ENCODE peak calls at places on chromosomes 1 and 21, in seven cellular contexts. Z, D, Q, X, V, N and I are unnamed samples.

GRCh38 chr21:25887646-25888321 is 153.0 kb downstream of the GABPA start:
- DNase-seq in Z (no peak), D (no peak), Q (no peak), X (no peak), V (no peak), N (no peak), I (no peak)

GRCh38 chr1:226019550-226019949 is 20.4 kb upstream of the SDE2 start:
- DNase-seq in Z (no peak), D (no peak), Q (no peak), X (no peak), V (no peak), N (no peak), I (no peak)

GRCh38 chr1:97424209-97424608 is 496.6 kb downstream of the DPYD start:
- DNase-seq in Z (no peak), D (no peak), Q (no peak), X (no peak), V (no peak), N (no peak), I (no peak)

GRCh38 chr1:29096255-29096896 is 27.3 kb downstream of the TMEM200B start:
- DNase-seq in Z (no peak), D (no peak), Q (no peak), X (no peak), V (no peak), N (no peak), I (peak; percentile 18)

GRCh38 chr1:117605811-117606607 is at the start of gene TENT5C:
- DNase-seq in Z (peak; percentile 98), D (peak; percentile 99), Q (peak; percentile 99), X (peak; percentile 98), V (peak; percentile 99), N (peak; percentile 96), I (peak; percentile 95)

GRCh38 chr1:33516428-33516827 is 44.0 kb downstream of the ZSCAN20 start:
- DNase-seq in Z (no peak), D (no peak), Q (no peak), X (no peak), V (no peak), N (no peak), I (no peak)

GRCh38 chr1:241837901-241838300 is 10.1 kb upstream of the EXO1 start:
- DNase-seq in Z (no peak), D (no peak), Q (no peak), X (no peak), V (no peak), N (peak; percentile 94), I (no peak)

GRCh38 chr1:79749607-79750006 is 743.1 kb upstream of the ADGRL4 start:
- DNase-seq in Z (no peak), D (no peak), Q (no peak), X (no peak), V (no peak), N (no peak), I (no peak)

GRCh38 chr1:203512830-203513578 is 19.1 kb downstream of the OPTC start:
- DNase-seq in Z (peak; percentile 56), D (no peak), Q (no peak), X (peak; percentile 69), V (no peak), N (peak; percentile 97), I (peak; percentile 26)

GRCh38 chr1:212228076-212228475 is 57.1 kb upstream of the PPP2R5A start:
- DNase-seq in Z (no peak), D (no peak), Q (no peak), X (no peak), V (no peak), N (no peak), I (no peak)

GRCh38 chr1:50605186-50605875 is 182.1 kb upstream of the DMRTA2 start:
- DNase-seq in Z (no peak), D (no peak), Q (no peak), X (no peak), V (peak; percentile 34), N (peak; percentile 55), I (peak; percentile 12)

GRCh38 chr1:205398586-205398985 is 23.3 kb downstream of the LEMD1 start:
- DNase-seq in Z (no peak), D (no peak), Q (no peak), X (no peak), V (no peak), N (no peak), I (no peak)

GRCh38 chr21:21029159-21029558 is 30.9 kb downstream of the NCAM2 start:
- DNase-seq in Z (no peak), D (no peak), Q (no peak), X (no peak), V (no peak), N (no peak), I (no peak)

GRCh38 chr21:29230541-29231275 is 68.0 kb upstream of the BACH1 start:
- DNase-seq in Z (no peak), D (no peak), Q (no peak), X (no peak), V (no peak), N (peak; percentile 85), I (no peak)

GRCh38 chr1:228904222-228904621 is 168.9 kb downstream of the RHOU start:
- DNase-seq in Z (no peak), D (no peak), Q (no peak), X (no peak), V (no peak), N (no peak), I (no peak)

GRCh38 chr1:41289196-41289595 is 47.1 kb upstream of the SCMH1 start:
- DNase-seq in Z (no peak), D (no peak), Q (no peak), X (no peak), V (no peak), N (no peak), I (no peak)

GRCh38 chr1:41285818-41286217 is 43.7 kb upstream of the SCMH1 start:
- DNase-seq in Z (no peak), D (no peak), Q (no peak), X (no peak), V (no peak), N (no peak), I (no peak)

GRCh38 chr1:41286486-41286885 is 44.4 kb upstream of the SCMH1 start:
- DNase-seq in Z (no peak), D (no peak), Q (no peak), X (no peak), V (no peak), N (no peak), I (no peak)

GRCh38 chr1:41284121-41284520 is 42.0 kb upstream of the SCMH1 start:
- DNase-seq in Z (no peak), D (no peak), Q (no peak), X (no peak), V (no peak), N (no peak), I (no peak)

DNA sequence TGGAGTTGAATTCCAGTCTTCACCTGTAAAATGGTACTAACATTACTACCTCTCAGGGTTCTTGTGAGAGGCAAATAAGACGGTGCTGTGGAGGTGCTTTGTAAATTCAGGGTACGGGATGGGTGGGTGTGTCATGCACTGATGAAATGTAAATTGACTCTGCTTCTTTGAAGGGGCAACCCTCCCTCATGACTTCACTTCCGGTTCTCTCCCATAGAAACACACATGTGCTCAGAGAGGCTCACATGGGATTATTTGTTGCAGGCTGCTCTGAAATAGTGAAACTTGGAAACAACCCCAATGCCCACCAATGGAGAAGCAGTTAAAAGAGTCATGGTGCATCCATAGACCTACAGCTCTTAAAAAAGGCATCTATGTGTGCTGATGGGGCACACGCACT is 44.9 kb upstream of the SCMH1 start:
- DNase-seq in Z (no peak), D (no peak), Q (no peak), X (no peak), V (no peak), N (no peak), I (peak; percentile 15)
- H3K4me3 ChIP-seq in Z (no peak overlapping the region), D (no peak overlapping the region), Q (no peak overlapping the region), X (no peak overlapping the region), V (no peak overlapping the region), N (no peak overlapping the region), I (no peak overlapping the region)

GRCh38 chr1:87820667-87821066 is 492.0 kb downstream of the LMO4 start:
- DNase-seq in Z (no peak), D (no peak), Q (no peak), X (no peak), V (no peak), N (no peak), I (no peak)
- H3K4me3 ChIP-seq in Z (no peak overlapping the region), D (no peak overlapping the region), Q (no peak overlapping the region), X (no peak overlapping the region), V (no peak overlapping the region), N (no peak overlapping the region), I (no peak overlapping the region)

GRCh38 chr1:27634982-27635362 is at the start of gene FGR:
- DNase-seq in Z (no peak), D (no peak), Q (no peak), X (no peak), V (no peak), N (no peak), I (no peak)

GRCh38 chr1:27634166-27634981 is 611 bp downstream of the FGR start:
- DNase-seq in Z (no peak), D (peak; percentile 46), Q (no peak), X (peak; percentile 31), V (no peak), N (peak; percentile 13), I (no peak)

GRCh38 chr1:27637052-27637451 is 2.1 kb upstream of the FGR start:
- DNase-seq in Z (no peak), D (no peak), Q (no peak), X (no peak), V (no peak), N (no peak), I (no peak)

GRCh38 chr1:27633640-27634165 is 1.3 kb downstream of the FGR start:
- DNase-seq in Z (no peak), D (no peak), Q (no peak), X (no peak), V (no peak), N (no peak), I (no peak)

DNA sequence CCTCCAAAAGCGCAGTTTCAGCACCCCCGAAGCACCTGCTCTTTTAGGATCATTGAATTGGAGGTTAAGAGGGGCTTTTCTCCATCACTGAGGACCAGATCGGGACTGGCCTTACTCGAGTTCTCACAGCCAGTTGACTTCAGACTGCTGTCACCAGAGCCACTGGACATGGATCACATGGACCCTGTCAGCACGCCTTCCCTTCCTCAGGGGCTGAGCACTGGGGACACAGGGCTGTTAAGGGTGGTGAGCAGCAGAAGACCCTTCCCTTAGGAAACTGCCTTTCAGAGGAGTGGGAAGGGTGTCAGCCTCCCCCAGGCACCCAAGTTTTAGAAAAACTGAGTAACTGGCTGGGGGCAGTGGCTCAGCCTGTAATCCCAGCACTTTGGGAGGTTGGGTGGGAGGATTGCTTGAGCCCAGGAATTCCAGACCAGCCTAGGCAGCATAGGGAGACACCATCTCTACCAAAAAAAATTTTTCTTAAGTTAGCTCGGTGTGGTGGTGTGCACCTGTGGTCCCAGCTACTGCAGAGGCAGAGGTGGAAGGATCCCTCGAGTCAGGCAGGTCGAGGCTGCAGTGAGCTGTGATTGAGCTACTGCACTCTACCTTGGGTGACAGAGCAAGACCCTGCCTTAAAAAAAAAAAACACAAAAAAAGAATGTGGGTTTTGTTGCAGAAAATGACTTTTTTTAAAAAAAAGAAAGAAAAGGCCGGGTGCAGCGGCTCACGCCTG is 591 bp upstream of the FGR start:
- DNase-seq in Z (no peak), D (no peak), Q (no peak), X (no peak), V (no peak), N (no peak), I (no peak)
- H3K4me3 ChIP-seq in Z (no peak overlapping the region), D (no peak overlapping the region), Q (no peak overlapping the region), X (no peak overlapping the region), V (no peak overlapping the region), N (no peak overlapping the region), I (no peak overlapping the region)

DNA sequence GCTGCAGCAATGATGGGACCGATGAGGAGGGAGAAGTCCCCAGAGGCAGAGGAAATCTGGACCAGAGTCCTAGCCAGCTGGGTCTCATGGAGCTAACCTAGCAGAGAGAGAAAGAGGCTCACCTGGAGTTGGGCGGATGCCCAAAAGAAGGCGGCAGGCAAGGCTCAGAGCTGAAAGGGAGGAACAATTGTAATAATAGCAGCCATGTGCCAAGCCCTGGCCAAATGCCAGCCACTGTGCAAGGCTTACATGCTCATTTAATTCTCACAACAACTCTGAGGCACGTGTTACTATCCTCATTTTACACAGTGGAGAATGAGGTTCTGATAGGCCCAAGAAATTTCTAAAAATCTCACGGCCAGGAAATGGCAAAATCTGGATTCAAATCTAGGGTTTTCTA is 50.0 kb upstream of the ZNF648 start:
- DNase-seq in Z (no peak), D (no peak), Q (no peak), X (no peak), V (peak; percentile 51), N (no peak), I (no peak)
- H3K4me3 ChIP-seq in Z (no peak overlapping the region), D (no peak overlapping the region), Q (no peak overlapping the region), X (no peak overlapping the region), V (no peak overlapping the region), N (no peak overlapping the region), I (no peak overlapping the region)